ENCODE peak calls at places on chromosomes 6 and 20, in seven cellular contexts. One of them, this sample, is unnamed.

GRCh38 chr6:139240161-139241010 is 51.4 kb downstream of the TXLNB start:
- DNase-seq in heart right ventricle: no peak
- DNase-seq in neuronal stem cell: no peak
- DNase-seq in WERI-Rb-1: no peak
- DNase-seq in effector memory CD4-positive, alpha-beta T cell: no peak
- DNase-seq in epithelial cell of proximal tubule: no peak
- DNase-seq in body of pancreas: peak; percentile 61
- DNase-seq in this sample: peak; percentile 84

GRCh38 chr6:90406142-90406794 is 109.6 kb upstream of the BACH2 start:
- DNase-seq in heart right ventricle: no peak
- DNase-seq in neuronal stem cell: no peak
- DNase-seq in WERI-Rb-1: no peak
- DNase-seq in effector memory CD4-positive, alpha-beta T cell: no peak
- DNase-seq in epithelial cell of proximal tubule: no peak
- DNase-seq in body of pancreas: no peak
- DNase-seq in this sample: no peak

GRCh38 chr20:46108976-46109375 is 9.1 kb upstream of the CD40 start:
- DNase-seq in heart right ventricle: no peak
- DNase-seq in neuronal stem cell: no peak
- DNase-seq in WERI-Rb-1: no peak
- DNase-seq in effector memory CD4-positive, alpha-beta T cell: no peak
- DNase-seq in epithelial cell of proximal tubule: no peak
- DNase-seq in body of pancreas: no peak
- DNase-seq in this sample: no peak

GRCh38 chr6:12602951-12603710 is 113.4 kb upstream of the PHACTR1 start:
- DNase-seq in heart right ventricle: no peak
- DNase-seq in neuronal stem cell: no peak
- DNase-seq in WERI-Rb-1: no peak
- DNase-seq in effector memory CD4-positive, alpha-beta T cell: no peak
- DNase-seq in epithelial cell of proximal tubule: no peak
- DNase-seq in body of pancreas: peak; percentile 39
- DNase-seq in this sample: peak; percentile 62

GRCh38 chr6:78831492-78831891 is 35.9 kb upstream of the IRAK1BP1 start:
- DNase-seq in heart right ventricle: no peak
- DNase-seq in neuronal stem cell: no peak
- DNase-seq in WERI-Rb-1: no peak
- DNase-seq in effector memory CD4-positive, alpha-beta T cell: no peak
- DNase-seq in epithelial cell of proximal tubule: no peak
- DNase-seq in body of pancreas: peak; percentile 43
- DNase-seq in this sample: no peak

GRCh38 chr6:119096683-119097310 is 18.3 kb upstream of the FAM184A start:
- DNase-seq in heart right ventricle: peak; percentile 76
- DNase-seq in neuronal stem cell: no peak
- DNase-seq in WERI-Rb-1: no peak
- DNase-seq in effector memory CD4-positive, alpha-beta T cell: no peak
- DNase-seq in epithelial cell of proximal tubule: no peak
- DNase-seq in body of pancreas: peak; percentile 61
- DNase-seq in this sample: no peak

GRCh38 chr20:64074184-64074789 is 5.0 kb downstream of the RGS19 start:
- DNase-seq in heart right ventricle: no peak
- DNase-seq in neuronal stem cell: no peak
- DNase-seq in WERI-Rb-1: no peak
- DNase-seq in effector memory CD4-positive, alpha-beta T cell: no peak
- DNase-seq in epithelial cell of proximal tubule: no peak
- DNase-seq in body of pancreas: no peak
- DNase-seq in this sample: no peak

GRCh38 chr20:44582321-44583025 is at the start of gene PKIG:
- DNase-seq in heart right ventricle: no peak
- DNase-seq in neuronal stem cell: peak; percentile 26
- DNase-seq in WERI-Rb-1: no peak
- DNase-seq in effector memory CD4-positive, alpha-beta T cell: no peak
- DNase-seq in epithelial cell of proximal tubule: no peak
- DNase-seq in body of pancreas: no peak
- DNase-seq in this sample: peak; percentile 76

GRCh38 chr20:15111654-15112053 is 774.2 kb upstream of the FLRT3 start:
- DNase-seq in heart right ventricle: no peak
- DNase-seq in neuronal stem cell: peak; percentile 5
- DNase-seq in WERI-Rb-1: no peak
- DNase-seq in effector memory CD4-positive, alpha-beta T cell: no peak
- DNase-seq in epithelial cell of proximal tubule: no peak
- DNase-seq in body of pancreas: no peak
- DNase-seq in this sample: no peak

GRCh38 chr6:16148498-16148897 is 19.6 kb downstream of the MYLIP start:
- DNase-seq in heart right ventricle: no peak
- DNase-seq in neuronal stem cell: no peak
- DNase-seq in WERI-Rb-1: no peak
- DNase-seq in effector memory CD4-positive, alpha-beta T cell: no peak
- DNase-seq in epithelial cell of proximal tubule: peak; percentile 55
- DNase-seq in body of pancreas: peak; percentile 70
- DNase-seq in this sample: no peak

GRCh38 chr6:5997420-5998093 is 9.2 kb downstream of the NRN1 start:
- DNase-seq in heart right ventricle: peak; percentile 36
- DNase-seq in neuronal stem cell: no peak
- DNase-seq in WERI-Rb-1: peak; percentile 60
- DNase-seq in effector memory CD4-positive, alpha-beta T cell: no peak
- DNase-seq in epithelial cell of proximal tubule: no peak
- DNase-seq in body of pancreas: no peak
- DNase-seq in this sample: peak; percentile 53

GRCh38 chr6:37806213-37806612 is 13.3 kb upstream of the ZFAND3 start:
- DNase-seq in heart right ventricle: no peak
- DNase-seq in neuronal stem cell: no peak
- DNase-seq in WERI-Rb-1: no peak
- DNase-seq in effector memory CD4-positive, alpha-beta T cell: no peak
- DNase-seq in epithelial cell of proximal tubule: no peak
- DNase-seq in body of pancreas: no peak
- DNase-seq in this sample: no peak
- H3K4me3 ChIP-seq in heart right ventricle: no peak overlapping the region
- H3K4me3 ChIP-seq in neuronal stem cell: no peak overlapping the region
- H3K4me3 ChIP-seq in WERI-Rb-1: no peak overlapping the region
- H3K4me3 ChIP-seq in effector memory CD4-positive, alpha-beta T cell: no peak overlapping the region
- H3K4me3 ChIP-seq in epithelial cell of proximal tubule: no peak overlapping the region
- H3K4me3 ChIP-seq in body of pancreas: no peak overlapping the region
- H3K4me3 ChIP-seq in this sample: no peak overlapping the region

DNA sequence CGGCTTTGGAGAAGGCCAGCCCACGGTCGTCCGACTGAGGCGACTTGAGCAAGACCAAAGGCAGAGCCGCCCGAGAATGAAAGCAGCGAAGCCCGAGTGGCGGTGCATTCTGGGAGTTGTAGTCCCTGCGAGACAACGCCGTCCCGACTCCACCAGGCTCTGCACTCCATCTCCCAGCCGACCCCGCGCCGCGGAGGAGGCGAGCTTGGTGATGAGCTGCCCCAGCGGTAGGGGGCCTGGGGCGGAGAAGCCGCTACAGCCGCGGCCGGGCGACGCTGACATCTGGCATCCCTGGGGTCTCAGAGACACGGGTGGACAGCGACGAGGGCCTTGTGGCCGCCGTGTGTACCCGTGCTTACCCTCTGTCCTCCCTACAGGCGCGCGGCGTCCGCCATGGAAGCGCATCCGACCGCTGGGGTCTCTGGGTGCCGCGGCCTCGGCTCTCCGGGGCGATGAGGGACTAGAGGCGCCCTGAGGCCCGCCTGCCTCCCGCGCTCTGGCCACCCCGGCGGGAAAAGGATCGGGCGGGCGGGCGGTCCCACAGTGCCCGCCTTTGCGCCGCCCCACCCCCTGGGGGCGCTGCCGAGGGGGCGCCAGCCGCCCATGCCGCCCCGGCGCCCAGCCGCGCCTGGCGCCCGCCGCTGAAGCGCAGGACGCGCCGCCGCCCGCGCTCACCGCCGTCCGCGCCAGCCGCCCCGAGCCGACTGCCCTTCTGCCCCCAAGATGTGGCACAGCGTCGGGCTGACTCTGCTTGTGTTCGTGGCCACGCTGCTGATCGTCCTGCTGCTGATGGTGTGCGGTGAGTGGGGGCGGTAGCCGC is at the start of gene SMIM13:
- DNase-seq in heart right ventricle: peak; percentile 97
- DNase-seq in neuronal stem cell: peak; percentile 97
- DNase-seq in WERI-Rb-1: peak; percentile 100
- DNase-seq in effector memory CD4-positive, alpha-beta T cell: peak; percentile 91
- DNase-seq in epithelial cell of proximal tubule: peak; percentile 80
- DNase-seq in body of pancreas: peak; percentile 97
- DNase-seq in this sample: peak; percentile 100
- H3K4me3 ChIP-seq in heart right ventricle: peak within 1 kb of the TSS; percentile 93
- H3K4me3 ChIP-seq in neuronal stem cell: peak within 1 kb of the TSS; percentile 98
- H3K4me3 ChIP-seq in WERI-Rb-1: peak within 1 kb of the TSS; percentile 96
- H3K4me3 ChIP-seq in effector memory CD4-positive, alpha-beta T cell: peak within 1 kb of the TSS; percentile 97
- H3K4me3 ChIP-seq in epithelial cell of proximal tubule: peak within 1 kb of the TSS; percentile 80
- H3K4me3 ChIP-seq in body of pancreas: peak within 1 kb of the TSS; percentile 94
- H3K4me3 ChIP-seq in this sample: peak within 1 kb of the TSS; percentile 95

GRCh38 chr20:346033-346639 is 775 bp upstream of the NRSN2 start:
- DNase-seq in heart right ventricle: no peak
- DNase-seq in neuronal stem cell: no peak
- DNase-seq in WERI-Rb-1: no peak
- DNase-seq in effector memory CD4-positive, alpha-beta T cell: no peak
- DNase-seq in epithelial cell of proximal tubule: no peak
- DNase-seq in body of pancreas: no peak
- DNase-seq in this sample: no peak

GRCh38 chr20:347640-348484 is 951 bp downstream of the NRSN2 start:
- DNase-seq in heart right ventricle: peak; percentile 91
- DNase-seq in neuronal stem cell: peak; percentile 94
- DNase-seq in WERI-Rb-1: peak; percentile 98
- DNase-seq in effector memory CD4-positive, alpha-beta T cell: peak; percentile 62
- DNase-seq in epithelial cell of proximal tubule: no peak
- DNase-seq in body of pancreas: peak; percentile 90
- DNase-seq in this sample: peak; percentile 93

GRCh38 chr20:346640-347316 is at the start of gene NRSN2:
- DNase-seq in heart right ventricle: peak; percentile 69
- DNase-seq in neuronal stem cell: peak; percentile 49
- DNase-seq in WERI-Rb-1: peak; percentile 95
- DNase-seq in effector memory CD4-positive, alpha-beta T cell: no peak
- DNase-seq in epithelial cell of proximal tubule: no peak
- DNase-seq in body of pancreas: peak; percentile 60
- DNase-seq in this sample: peak; percentile 56

GRCh38 chr20:347317-347639 is 367 bp downstream of the NRSN2 start:
- DNase-seq in heart right ventricle: no peak
- DNase-seq in neuronal stem cell: no peak
- DNase-seq in WERI-Rb-1: no peak
- DNase-seq in effector memory CD4-positive, alpha-beta T cell: no peak
- DNase-seq in epithelial cell of proximal tubule: no peak
- DNase-seq in body of pancreas: no peak
- DNase-seq in this sample: no peak

DNA sequence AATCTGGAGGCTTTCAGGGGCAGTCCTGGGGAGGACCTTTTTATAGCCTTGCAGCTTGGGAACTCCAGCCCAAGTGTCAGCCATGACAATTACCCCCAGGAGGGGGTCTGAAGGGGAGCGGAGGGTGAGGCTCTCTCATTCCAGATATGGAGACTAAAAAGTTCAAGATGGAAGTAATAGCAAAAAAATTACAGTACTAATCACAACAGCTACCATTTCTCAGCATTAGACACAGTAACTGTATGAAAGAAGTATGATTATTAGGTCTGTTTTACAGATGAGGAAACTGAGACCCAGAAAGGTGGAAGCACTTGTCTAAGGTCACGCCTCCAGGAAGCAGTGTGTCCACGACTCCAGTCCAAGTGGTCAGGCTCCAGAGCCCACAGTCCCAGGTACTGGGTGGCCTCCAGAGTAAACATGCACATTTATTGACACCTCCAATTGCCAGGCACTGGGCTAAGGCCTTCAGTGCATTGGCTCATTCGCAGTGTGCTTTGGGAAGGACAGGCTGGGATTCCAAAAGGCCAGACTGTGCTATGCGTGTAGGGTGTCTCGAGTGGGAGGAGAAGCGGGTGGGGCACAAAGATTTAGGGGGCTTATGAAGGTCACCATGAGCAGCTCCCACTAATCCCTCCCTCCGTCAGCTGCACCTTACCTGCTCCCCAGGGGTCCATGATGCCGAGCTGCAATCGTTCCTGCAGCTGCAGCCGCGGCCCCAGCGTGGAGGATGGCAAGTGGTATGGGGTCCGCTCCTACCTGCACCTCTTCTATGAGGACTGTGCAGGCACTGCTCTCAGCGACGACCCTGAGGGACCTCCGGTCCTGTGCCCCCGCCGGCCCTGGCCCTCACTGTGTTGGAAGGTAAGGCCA is 2.3 kb downstream of the NRSN2 start:
- DNase-seq in heart right ventricle: no peak
- DNase-seq in neuronal stem cell: no peak
- DNase-seq in WERI-Rb-1: no peak
- DNase-seq in effector memory CD4-positive, alpha-beta T cell: no peak
- DNase-seq in epithelial cell of proximal tubule: no peak
- DNase-seq in body of pancreas: no peak
- DNase-seq in this sample: no peak
- H3K4me3 ChIP-seq in heart right ventricle: no peak overlapping the region
- H3K4me3 ChIP-seq in neuronal stem cell: no peak overlapping the region
- H3K4me3 ChIP-seq in WERI-Rb-1: no peak overlapping the region
- H3K4me3 ChIP-seq in effector memory CD4-positive, alpha-beta T cell: no peak overlapping the region
- H3K4me3 ChIP-seq in epithelial cell of proximal tubule: no peak overlapping the region
- H3K4me3 ChIP-seq in body of pancreas: no peak overlapping the region
- H3K4me3 ChIP-seq in this sample: no peak overlapping the region

DNA sequence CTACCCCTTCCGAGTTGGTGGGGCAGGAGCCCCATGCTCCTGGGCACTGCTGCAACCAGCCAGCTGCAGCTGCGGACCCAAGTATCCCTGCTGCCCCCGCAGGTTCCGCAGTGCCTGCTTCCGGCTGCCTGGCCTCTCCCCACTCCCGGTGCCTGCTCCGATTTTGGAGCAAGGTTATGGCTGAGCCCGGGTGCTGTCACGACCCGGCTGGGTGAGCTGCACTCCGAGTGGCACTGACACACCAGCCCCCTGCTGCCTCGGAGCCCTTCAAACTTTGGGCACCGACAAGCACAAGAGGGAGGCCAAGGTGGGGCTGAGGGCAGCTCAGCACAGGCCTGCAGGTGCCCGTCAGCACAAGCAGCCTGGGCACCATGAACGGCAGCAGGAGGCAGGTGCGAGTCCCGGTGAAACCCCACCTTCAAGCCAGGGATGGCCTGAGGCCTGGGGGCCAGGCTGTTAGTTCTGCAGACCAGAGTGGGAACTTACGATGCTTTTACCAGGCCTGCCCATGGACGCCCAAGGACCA is 25.9 kb upstream of the HACE1 start:
- DNase-seq in heart right ventricle: no peak
- DNase-seq in neuronal stem cell: no peak
- DNase-seq in WERI-Rb-1: no peak
- DNase-seq in effector memory CD4-positive, alpha-beta T cell: no peak
- DNase-seq in epithelial cell of proximal tubule: no peak
- DNase-seq in body of pancreas: no peak
- DNase-seq in this sample: no peak
- H3K4me3 ChIP-seq in heart right ventricle: no peak overlapping the region
- H3K4me3 ChIP-seq in neuronal stem cell: no peak overlapping the region
- H3K4me3 ChIP-seq in WERI-Rb-1: no peak overlapping the region
- H3K4me3 ChIP-seq in effector memory CD4-positive, alpha-beta T cell: no peak overlapping the region
- H3K4me3 ChIP-seq in epithelial cell of proximal tubule: no peak overlapping the region
- H3K4me3 ChIP-seq in body of pancreas: no peak overlapping the region
- H3K4me3 ChIP-seq in this sample: no peak overlapping the region

This sample was measured in MG63.